ENCODE peak calls at places on chromosomes 3 and 15, in ten cellular contexts. X is HCT116; I is stomach; E is GM12865; V is GM10248; M is mesothelial cell of epicardium; Y is astrocyte; B is progenitor cell of endocrine pancreas; K is CD4-positive, alpha-beta T cell; J is hepatocyte. L is an unnamed sample.

GRCh38 chr3:127699098-127699945 is 26.6 kb downstream of the ABTB1 start:
- DNase-seq in E (no peak), I (no peak), B (no peak), M (no peak), K (no peak), Y (peak; percentile 39), V (no peak), X (no peak), J (no peak), L (no peak)

GRCh38 chr15:87610366-87610765 is 646.2 kb downstream of the NTRK3 start:
- DNase-seq in M (no peak), V (no peak), I (no peak), X (no peak), J (no peak), E (no peak), B (no peak), Y (peak; percentile 80), K (no peak), L (no peak)

GRCh38 chr3:73508330-73508954 is 116.3 kb downstream of the PDZRN3 start:
- DNase-seq in B (no peak), M (no peak), X (peak; percentile 27), J (peak; percentile 89), I (peak; percentile 59), Y (peak; percentile 36), E (peak; percentile 70), V (peak; percentile 56), K (no peak), L (no peak)

GRCh38 chr3:173599673-173600072 is 202.1 kb downstream of the NLGN1 start:
- DNase-seq in Y (no peak), I (no peak), X (no peak), V (no peak), M (no peak), E (no peak), B (no peak), K (no peak), J (no peak), L (no peak)

GRCh38 chr15:49438970-49439631 is 16.1 kb downstream of the FGF7 start:
- DNase-seq in V (no peak), K (no peak), X (no peak), J (no peak), E (peak; percentile 71), Y (no peak), B (no peak), M (no peak), I (no peak), L (no peak)

GRCh38 chr3:177338697-177339219 is 141.5 kb upstream of the TBL1XR1 start:
- DNase-seq in K (no peak), J (peak; percentile 62), I (no peak), M (no peak), B (no peak), Y (peak; percentile 41), X (no peak), E (peak; percentile 67), V (no peak), L (no peak)

GRCh38 chr3:101262393-101263240 is 57.8 kb downstream of the IMPG2 start:
- DNase-seq in V (no peak), B (no peak), X (no peak), K (no peak), I (no peak), M (no peak), J (no peak), Y (no peak), E (peak; percentile 5), L (no peak)

GRCh38 chr3:179454887-179455286 is 3.6 kb upstream of the GNB4 start:
- DNase-seq in V (no peak), J (no peak), I (no peak), K (no peak), B (no peak), E (no peak), Y (no peak), X (no peak), M (no peak), L (no peak)

GRCh38 chr3:184448321-184449160 is 68.7 kb downstream of the CHRD start:
- DNase-seq in K (no peak), B (no peak), J (peak; percentile 31), E (no peak), Y (peak; percentile 99), M (no peak), I (peak; percentile 48), X (peak; percentile 75), V (no peak), L (no peak)

GRCh38 chr3:194447657-194448056 is 39.1 kb downstream of the ATP13A3 start:
- DNase-seq in K (no peak), Y (no peak), M (no peak), X (no peak), B (no peak), J (no peak), V (no peak), E (no peak), I (no peak), L (no peak)

GRCh38 chr15:90058308-90058707 is 44.0 kb downstream of the IDH2 start:
- DNase-seq in Y (no peak), J (no peak), E (peak; percentile 77), V (peak; percentile 50), I (no peak), K (no peak), M (no peak), B (no peak), X (no peak), L (peak; percentile 38)

DNA sequence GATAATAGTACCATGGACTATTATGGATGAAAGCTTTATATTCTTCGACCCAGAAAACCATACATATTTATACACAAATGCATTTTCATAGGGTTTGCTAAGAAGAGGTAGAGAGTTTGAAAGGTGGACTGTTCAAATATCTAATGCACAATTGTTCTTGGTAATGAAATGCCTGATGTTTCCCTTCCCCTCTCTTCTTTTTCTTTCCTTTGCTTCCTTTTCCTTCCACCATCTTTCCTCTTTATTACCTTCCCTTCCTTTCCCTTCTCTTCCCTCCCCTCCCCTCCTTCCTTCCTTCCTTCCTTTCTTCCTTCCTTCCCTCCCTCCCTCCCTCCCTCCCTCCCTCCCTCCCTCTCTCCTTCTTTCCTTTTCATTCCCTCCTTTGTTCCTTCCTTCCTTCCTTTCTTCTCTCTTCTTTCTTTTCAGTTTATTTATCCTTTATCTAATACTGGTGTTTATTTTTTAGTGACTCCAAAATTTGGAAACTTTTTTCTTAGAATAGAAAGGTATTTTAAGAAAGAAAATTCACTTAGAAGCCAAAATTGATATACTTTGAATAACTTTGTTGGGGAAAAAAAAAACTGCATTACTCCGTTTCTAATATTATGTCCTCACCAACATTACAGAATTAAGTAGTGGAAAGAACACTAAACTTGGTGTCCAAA is 22.7 kb upstream of the PYDC2 start:
- DNase-seq in I (no peak), V (no peak), X (no peak), M (no peak), E (no peak), K (no peak), J (no peak), B (no peak), Y (no peak), L (no peak)
- TF ChIP-seq CTCF in I (no peak), V (no peak), X (no peak), M (no peak), E (no peak), K (no peak), J (no peak), B (no peak), Y (no peak), L (no peak)

GRCh38 chr3:187136347-187136746 is 2.9 kb downstream of the RPL39L start:
- DNase-seq in M (no peak), Y (no peak), X (no peak), I (no peak), V (no peak), K (no peak), J (no peak), E (no peak), B (no peak), L (no peak)

GRCh38 chr3:187136936-187137335 is 2.4 kb downstream of the RPL39L start:
- DNase-seq in Y (peak; percentile 45), E (no peak), M (no peak), B (no peak), X (peak; percentile 40), J (no peak), K (no peak), I (no peak), V (no peak), L (no peak)

GRCh38 chr3:187139126-187139894 is at the start of gene RPL39L:
- DNase-seq in J (peak; percentile 92), B (peak; percentile 66), K (peak; percentile 85), E (peak; percentile 97), X (no peak), Y (peak; percentile 60), V (peak; percentile 95), M (peak; percentile 84), I (peak; percentile 81), L (peak; percentile 95)

GRCh38 chr3:187139895-187140253 is 578 bp upstream of the RPL39L start:
- DNase-seq in J (no peak), I (no peak), B (no peak), M (no peak), V (no peak), K (no peak), X (no peak), Y (no peak), E (no peak), L (no peak)
- TF ChIP-seq CTCF in J (no peak), I (no peak), B (no peak), M (no peak), V (no peak), K (peak; percentile 52), X (no peak), Y (no peak), E (no peak), L (no peak)

GRCh38 chr15:66716668-66717025 is 14.6 kb downstream of the SMAD6 start:
- DNase-seq in J (no peak), B (no peak), Y (no peak), M (no peak), K (no peak), V (no peak), E (no peak), X (no peak), I (no peak), L (no peak)
- TF ChIP-seq CTCF in J (no peak), B (no peak), Y (no peak), M (no peak), K (no peak), V (no peak), E (no peak), X (no peak), I (no peak), L (no peak)

GRCh38 chr15:63353887-63354286 is 27.8 kb downstream of the CA12 start:
- DNase-seq in Y (no peak), V (no peak), X (no peak), I (no peak), M (no peak), E (no peak), J (peak; percentile 51), K (no peak), B (no peak), L (no peak)

GRCh38 chr15:63352808-63353207 is 28.8 kb downstream of the CA12 start:
- DNase-seq in J (no peak), K (no peak), Y (no peak), I (no peak), V (no peak), X (no peak), M (no peak), B (no peak), E (no peak), L (no peak)

GRCh38 chr15:63353261-63353660 is 28.4 kb downstream of the CA12 start:
- DNase-seq in Y (no peak), I (no peak), X (no peak), E (no peak), K (no peak), B (no peak), M (no peak), V (no peak), J (no peak), L (no peak)

GRCh38 chr15:63357061-63357460 is 24.6 kb downstream of the CA12 start:
- DNase-seq in M (no peak), V (no peak), E (no peak), B (no peak), K (no peak), J (no peak), X (no peak), Y (no peak), I (no peak), L (no peak)

GRCh38 chr15:63354771-63355650 is 26.6 kb downstream of the CA12 start:
- DNase-seq in I (no peak), J (no peak), B (no peak), M (no peak), X (no peak), E (no peak), K (no peak), Y (no peak), V (no peak), L (no peak)
- TF ChIP-seq CTCF in I (no peak), J (no peak), B (no peak), M (no peak), X (no peak), E (no peak), K (no peak), Y (no peak), V (no peak), L (no peak)

L was measured in activated B cell treated with CpG ODN at 0.5 μM for 24 hours.